ENCODE peak calls at places on chromosomes 4 and X, in seven cellular contexts. One of them, this sample, is unnamed.

GRCh38 chr4:102308032-102308799 is 37.1 kb downstream of the SLC39A8 start:
- DNase-seq in epithelial cell of esophagus: peak
- DNase-seq in fibroblast of lung: peak
- DNase-seq in tibial artery: no peak
- DNase-seq in left lung: no peak
- DNase-seq in astrocyte of the spinal cord: no peak
- DNase-seq in IMR-90: no peak
- DNase-seq in this sample: no peak

GRCh38 chrX:989959-990510 is 222.4 kb downstream of the CRLF2 start:
- DNase-seq in astrocyte of the spinal cord: peak
- DNase-seq in epithelial cell of esophagus: peak
- DNase-seq in IMR-90: peak
- DNase-seq in left lung: peak
- DNase-seq in fibroblast of lung: peak
- DNase-seq in tibial artery: no peak
- DNase-seq in this sample: peak

GRCh38 chr4:184470785-184471110 is 3.6 kb downstream of the IRF2 start:
- DNase-seq in epithelial cell of esophagus: no peak
- DNase-seq in fibroblast of lung: no peak
- DNase-seq in IMR-90: no peak
- DNase-seq in tibial artery: no peak
- DNase-seq in left lung: no peak
- DNase-seq in astrocyte of the spinal cord: no peak
- DNase-seq in this sample: no peak

GRCh38 chr4:79294064-79294463 is 31.8 kb downstream of the NAA11 start:
- DNase-seq in epithelial cell of esophagus: peak
- DNase-seq in tibial artery: no peak
- DNase-seq in fibroblast of lung: peak
- DNase-seq in astrocyte of the spinal cord: peak
- DNase-seq in IMR-90: no peak
- DNase-seq in left lung: no peak
- DNase-seq in this sample: no peak

GRCh38 chr4:124206779-124207605 is 505.5 kb downstream of the ANKRD50 start:
- DNase-seq in tibial artery: no peak
- DNase-seq in IMR-90: peak
- DNase-seq in epithelial cell of esophagus: peak
- DNase-seq in fibroblast of lung: peak
- DNase-seq in left lung: no peak
- DNase-seq in astrocyte of the spinal cord: peak
- DNase-seq in this sample: peak

GRCh38 chr4:137641554-137641953 is 109.3 kb upstream of the PCDH18 start:
- DNase-seq in left lung: no peak
- DNase-seq in IMR-90: no peak
- DNase-seq in astrocyte of the spinal cord: peak
- DNase-seq in fibroblast of lung: peak
- DNase-seq in tibial artery: peak
- DNase-seq in epithelial cell of esophagus: no peak
- DNase-seq in this sample: peak

GRCh38 chr4:151715881-151716280 is 44.9 kb downstream of the GATB start:
- DNase-seq in fibroblast of lung: no peak
- DNase-seq in epithelial cell of esophagus: no peak
- DNase-seq in IMR-90: no peak
- DNase-seq in tibial artery: no peak
- DNase-seq in left lung: no peak
- DNase-seq in astrocyte of the spinal cord: no peak
- DNase-seq in this sample: no peak

GRCh38 chr4:1708581-1708980 is 3.5 kb downstream of the SLBP start:
- DNase-seq in left lung: no peak
- DNase-seq in epithelial cell of esophagus: no peak
- DNase-seq in tibial artery: no peak
- DNase-seq in IMR-90: no peak
- DNase-seq in astrocyte of the spinal cord: no peak
- DNase-seq in fibroblast of lung: no peak
- DNase-seq in this sample: no peak

GRCh38 chr4:144646523-144647094 is 653 bp downstream of the HHIP start:
- DNase-seq in astrocyte of the spinal cord: peak
- DNase-seq in fibroblast of lung: no peak
- DNase-seq in left lung: no peak
- DNase-seq in epithelial cell of esophagus: no peak
- DNase-seq in IMR-90: no peak
- DNase-seq in tibial artery: no peak
- DNase-seq in this sample: no peak

GRCh38 chr4:23706972-23707676 is 182.7 kb downstream of the PPARGC1A start:
- DNase-seq in astrocyte of the spinal cord: no peak
- DNase-seq in IMR-90: no peak
- DNase-seq in fibroblast of lung: no peak
- DNase-seq in tibial artery: no peak
- DNase-seq in left lung: no peak
- DNase-seq in epithelial cell of esophagus: no peak
- DNase-seq in this sample: no peak

GRCh38 chr4:13160906-13161305 is 323.2 kb downstream of the RAB28 start:
- DNase-seq in fibroblast of lung: peak
- DNase-seq in left lung: no peak
- DNase-seq in astrocyte of the spinal cord: peak
- DNase-seq in tibial artery: no peak
- DNase-seq in IMR-90: peak
- DNase-seq in epithelial cell of esophagus: no peak
- DNase-seq in this sample: no peak

GRCh38 chr4:87019243-87019817 is 84.5 kb downstream of the AFF1 start:
- DNase-seq in epithelial cell of esophagus: no peak
- DNase-seq in left lung: no peak
- DNase-seq in tibial artery: no peak
- DNase-seq in IMR-90: no peak
- DNase-seq in fibroblast of lung: no peak
- DNase-seq in astrocyte of the spinal cord: no peak
- DNase-seq in this sample: no peak

GRCh38 chr4:168177546-168178149 is 85.3 kb downstream of the ANXA10 start:
- DNase-seq in left lung: no peak
- DNase-seq in tibial artery: no peak
- DNase-seq in epithelial cell of esophagus: no peak
- DNase-seq in fibroblast of lung: no peak
- DNase-seq in IMR-90: no peak
- DNase-seq in astrocyte of the spinal cord: no peak
- DNase-seq in this sample: no peak

GRCh38 chr4:163591614-163592020 is 97.1 kb downstream of the TMA16 start:
- DNase-seq in IMR-90: no peak
- DNase-seq in fibroblast of lung: no peak
- DNase-seq in tibial artery: no peak
- DNase-seq in epithelial cell of esophagus: no peak
- DNase-seq in left lung: no peak
- DNase-seq in astrocyte of the spinal cord: no peak
- DNase-seq in this sample: no peak

GRCh38 chr4:2417196-2417764 is 1.2 kb downstream of the ZFYVE28 start:
- DNase-seq in fibroblast of lung: no peak
- DNase-seq in left lung: no peak
- DNase-seq in astrocyte of the spinal cord: no peak
- DNase-seq in tibial artery: no peak
- DNase-seq in IMR-90: no peak
- DNase-seq in epithelial cell of esophagus: no peak
- DNase-seq in this sample: no peak

GRCh38 chr4:36237366-36238353 is 6.7 kb downstream of the ARAP2 start:
- DNase-seq in astrocyte of the spinal cord: no peak
- DNase-seq in IMR-90: no peak
- DNase-seq in fibroblast of lung: no peak
- DNase-seq in left lung: no peak
- DNase-seq in tibial artery: no peak
- DNase-seq in epithelial cell of esophagus: no peak
- DNase-seq in this sample: no peak

GRCh38 chr4:164734476-164734875 is 19.5 kb upstream of the SMIM31 start:
- DNase-seq in epithelial cell of esophagus: no peak
- DNase-seq in astrocyte of the spinal cord: no peak
- DNase-seq in tibial artery: no peak
- DNase-seq in IMR-90: no peak
- DNase-seq in fibroblast of lung: no peak
- DNase-seq in left lung: no peak
- DNase-seq in this sample: no peak

GRCh38 chrX:117751155-117751554 is 365.5 kb downstream of the KLHL13 start:
- DNase-seq in epithelial cell of esophagus: no peak
- DNase-seq in astrocyte of the spinal cord: no peak
- DNase-seq in left lung: no peak
- DNase-seq in IMR-90: no peak
- DNase-seq in fibroblast of lung: no peak
- DNase-seq in tibial artery: no peak
- DNase-seq in this sample: no peak

GRCh38 chrX:152907084-152907651 is 9.3 kb downstream of the ZNF185 start:
- DNase-seq in epithelial cell of esophagus: no peak
- DNase-seq in tibial artery: no peak
- DNase-seq in left lung: no peak
- DNase-seq in astrocyte of the spinal cord: peak
- DNase-seq in IMR-90: peak
- DNase-seq in fibroblast of lung: peak
- DNase-seq in this sample: no peak

GRCh38 chrX:17826609-17827496 is 34.2 kb downstream of the RAI2 start:
- DNase-seq in tibial artery: no peak
- DNase-seq in left lung: no peak
- DNase-seq in astrocyte of the spinal cord: peak
- DNase-seq in fibroblast of lung: peak
- DNase-seq in IMR-90: no peak
- DNase-seq in epithelial cell of esophagus: peak
- DNase-seq in this sample: no peak

GRCh38 chr4:138199568-138200235 is 42.4 kb downstream of the SLC7A11 start:
- DNase-seq in astrocyte of the spinal cord: peak
- DNase-seq in tibial artery: no peak
- DNase-seq in IMR-90: peak
- DNase-seq in epithelial cell of esophagus: peak
- DNase-seq in fibroblast of lung: no peak
- DNase-seq in left lung: no peak
- DNase-seq in this sample: no peak

GRCh38 chr4:181225616-181226261 is 1017.5 kb upstream of the TENM3 start:
- DNase-seq in IMR-90: no peak
- DNase-seq in left lung: no peak
- DNase-seq in epithelial cell of esophagus: no peak
- DNase-seq in tibial artery: no peak
- DNase-seq in astrocyte of the spinal cord: no peak
- DNase-seq in fibroblast of lung: no peak
- DNase-seq in this sample: no peak

DNA sequence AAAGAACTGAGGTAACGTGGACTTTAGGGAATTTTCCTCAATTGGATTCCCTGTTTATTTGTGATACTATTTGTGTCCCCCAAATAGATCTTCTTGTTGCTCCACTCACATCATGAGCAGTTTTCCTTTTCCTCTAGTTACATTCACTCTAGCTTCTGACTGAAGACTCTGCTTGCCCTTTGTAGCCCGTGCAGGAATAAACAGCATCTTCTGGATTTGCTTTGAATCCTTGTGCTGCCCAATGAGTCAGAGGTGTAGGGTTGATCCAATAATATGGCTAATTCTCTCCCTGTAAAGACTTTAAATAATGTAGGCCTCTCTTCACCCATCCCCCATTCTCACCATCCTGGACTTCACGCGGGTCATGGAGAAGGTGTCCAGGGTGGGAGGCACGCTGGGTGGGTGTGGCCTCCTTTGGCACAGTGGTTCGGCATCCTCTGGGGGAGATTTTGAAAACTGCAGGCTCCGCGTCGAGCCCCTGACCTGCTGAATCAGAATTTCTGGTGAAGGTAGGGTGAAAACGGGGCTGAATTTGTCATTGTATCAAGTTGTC is 9.0 kb downstream of the HAND2 start:
- DNase-seq in astrocyte of the spinal cord: no peak
- DNase-seq in fibroblast of lung: no peak
- DNase-seq in IMR-90: no peak
- DNase-seq in epithelial cell of esophagus: no peak
- DNase-seq in tibial artery: peak
- DNase-seq in left lung: no peak
- DNase-seq in this sample: no peak
- H3K4me3 ChIP-seq in astrocyte of the spinal cord: no peak
- H3K4me3 ChIP-seq in fibroblast of lung: no peak
- H3K4me3 ChIP-seq in IMR-90: no peak
- H3K4me3 ChIP-seq in epithelial cell of esophagus: no peak
- H3K4me3 ChIP-seq in tibial artery: peak
- H3K4me3 ChIP-seq in left lung: no peak
- H3K4me3 ChIP-seq in this sample: no peak

DNA sequence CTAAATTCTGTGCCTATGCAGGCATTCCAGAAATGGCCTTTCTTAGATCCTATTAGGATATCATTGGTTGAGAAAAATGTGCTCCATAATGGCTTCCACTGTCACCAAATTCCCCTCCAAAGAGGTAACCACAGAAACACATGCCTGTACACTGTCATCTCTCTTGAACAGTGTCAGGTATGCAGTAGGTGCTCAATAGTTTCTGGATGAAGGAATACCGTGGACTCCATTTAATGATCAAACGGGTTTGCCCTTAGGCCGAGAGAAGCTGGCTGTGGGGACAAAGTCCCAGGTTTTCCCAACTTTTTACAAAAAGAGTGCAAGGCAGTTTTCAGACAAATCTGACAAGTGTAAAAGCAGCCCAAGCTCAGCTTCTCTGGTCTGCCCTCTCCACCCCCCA is 16.5 kb upstream of the MTM1 start:
- DNase-seq in fibroblast of lung: no peak
- DNase-seq in tibial artery: no peak
- DNase-seq in epithelial cell of esophagus: no peak
- DNase-seq in IMR-90: no peak
- DNase-seq in left lung: no peak
- DNase-seq in astrocyte of the spinal cord: no peak
- DNase-seq in this sample: no peak
- TF ChIP-seq CTCF in fibroblast of lung: no peak
- TF ChIP-seq CTCF in tibial artery: no peak
- TF ChIP-seq CTCF in epithelial cell of esophagus: no peak
- TF ChIP-seq CTCF in IMR-90: no peak
- TF ChIP-seq CTCF in left lung: no peak
- TF ChIP-seq CTCF in astrocyte of the spinal cord: no peak
- TF ChIP-seq CTCF in this sample: no peak

GRCh38 chrX:50068893-50069292 is 131.9 kb downstream of the AKAP4 start:
- DNase-seq in left lung: no peak
- DNase-seq in epithelial cell of esophagus: no peak
- DNase-seq in tibial artery: no peak
- DNase-seq in fibroblast of lung: no peak
- DNase-seq in astrocyte of the spinal cord: no peak
- DNase-seq in IMR-90: no peak
- DNase-seq in this sample: no peak
- H3K4me3 ChIP-seq in left lung: no peak
- H3K4me3 ChIP-seq in epithelial cell of esophagus: no peak
- H3K4me3 ChIP-seq in tibial artery: no peak
- H3K4me3 ChIP-seq in fibroblast of lung: no peak
- H3K4me3 ChIP-seq in astrocyte of the spinal cord: no peak
- H3K4me3 ChIP-seq in IMR-90: no peak
- H3K4me3 ChIP-seq in this sample: no peak

GRCh38 chr4:153159728-153160221 is 44.5 kb upstream of the TRIM2 start:
- DNase-seq in fibroblast of lung: peak
- DNase-seq in left lung: no peak
- DNase-seq in IMR-90: peak
- DNase-seq in astrocyte of the spinal cord: peak
- DNase-seq in tibial artery: no peak
- DNase-seq in epithelial cell of esophagus: peak
- DNase-seq in this sample: peak

GRCh38 chr4:153161599-153161971 is 42.7 kb upstream of the TRIM2 start:
- DNase-seq in epithelial cell of esophagus: no peak
- DNase-seq in fibroblast of lung: no peak
- DNase-seq in IMR-90: peak
- DNase-seq in tibial artery: no peak
- DNase-seq in left lung: no peak
- DNase-seq in astrocyte of the spinal cord: peak
- DNase-seq in this sample: no peak

GRCh38 chr4:153156263-153156662 is 48.0 kb upstream of the TRIM2 start:
- DNase-seq in epithelial cell of esophagus: no peak
- DNase-seq in IMR-90: no peak
- DNase-seq in tibial artery: no peak
- DNase-seq in astrocyte of the spinal cord: no peak
- DNase-seq in fibroblast of lung: no peak
- DNase-seq in left lung: no peak
- DNase-seq in this sample: no peak

GRCh38 chr4:153160856-153161598 is 43.2 kb upstream of the TRIM2 start:
- DNase-seq in tibial artery: no peak
- DNase-seq in astrocyte of the spinal cord: no peak
- DNase-seq in left lung: no peak
- DNase-seq in epithelial cell of esophagus: no peak
- DNase-seq in fibroblast of lung: no peak
- DNase-seq in IMR-90: no peak
- DNase-seq in this sample: no peak

GRCh38 chr4:153159016-153159415 is 45.2 kb upstream of the TRIM2 start:
- DNase-seq in left lung: no peak
- DNase-seq in epithelial cell of esophagus: no peak
- DNase-seq in IMR-90: no peak
- DNase-seq in astrocyte of the spinal cord: no peak
- DNase-seq in tibial artery: no peak
- DNase-seq in fibroblast of lung: no peak
- DNase-seq in this sample: no peak
- TF ChIP-seq CTCF in left lung: no peak
- TF ChIP-seq CTCF in epithelial cell of esophagus: peak
- TF ChIP-seq CTCF in IMR-90: no peak
- TF ChIP-seq CTCF in astrocyte of the spinal cord: peak
- TF ChIP-seq CTCF in tibial artery: no peak
- TF ChIP-seq CTCF in fibroblast of lung: no peak
- TF ChIP-seq CTCF in this sample: no peak